ENCODE peak calls at places on chromosomes 6 and 20, in four cellular contexts. I, M, X and P are unnamed samples.

GRCh38 chr6:138815797-138816528 is 20.1 kb downstream of the ECT2L start:
- DNase-seq in M (no peak), X (peak), I (no peak), P (peak)

GRCh38 chr6:157570752-157571151 is 189.8 kb downstream of the ZDHHC14 start:
- DNase-seq in X (no peak), M (no peak), I (no peak), P (no peak)

GRCh38 chr6:167965602-167966539 is 31.6 kb upstream of the KIF25 start:
- DNase-seq in M (no peak), X (no peak), I (no peak), P (no peak)

GRCh38 chr6:167996424-167997199 is 859 bp upstream of the KIF25 start:
- DNase-seq in I (peak), X (no peak), M (peak), P (peak)

GRCh38 chr20:48897298-48898044 is 24.0 kb upstream of the ARFGEF2 start:
- DNase-seq in X (no peak), I (no peak), M (no peak), P (no peak)

GRCh38 chr20:5793916-5794315 is 43.7 kb downstream of the SHLD1 start:
- DNase-seq in M (no peak), X (no peak), I (no peak), P (no peak)

GRCh38 chr20:3405696-3406358 is 1.6 kb downstream of the DNAAF9 start:
- DNase-seq in I (no peak), X (no peak), M (no peak), P (no peak)

GRCh38 chr20:59723108-59723500 is 118.8 kb downstream of the PHACTR3 start:
- DNase-seq in M (no peak), I (no peak), X (no peak), P (no peak)

GRCh38 chr6:76852776-76853175 is 610.5 kb downstream of the HTR1B start:
- DNase-seq in M (no peak), I (no peak), X (no peak), P (no peak)

GRCh38 chr6:33787954-33788693 is 806 bp downstream of the LEMD2 start:
- DNase-seq in X (peak), I (no peak), M (no peak), P (peak)

GRCh38 chr20:50595988-50596693 is 86.0 kb downstream of the PTPN1 start:
- DNase-seq in X (no peak), I (no peak), M (no peak), P (no peak)

GRCh38 chr6:145836767-145837166 is 22.2 kb upstream of the FBXO30 start:
- DNase-seq in X (no peak), M (no peak), I (no peak), P (no peak)

GRCh38 chr20:4828830-4829493 is 107.3 kb downstream of the PRND start:
- DNase-seq in I (peak), X (no peak), M (no peak), P (no peak)

GRCh38 chr6:167501831-167502385 is 177.0 kb downstream of the TTLL2 start:
- DNase-seq in X (peak), M (peak), I (no peak), P (peak)

GRCh38 chr20:22339091-22339881 is 245.1 kb downstream of the FOXA2 start:
- DNase-seq in I (peak), M (peak), X (peak), P (peak)

GRCh38 chr6:1024587-1024986 is 287.3 kb upstream of the FOXQ1 start:
- DNase-seq in I (no peak), X (no peak), M (no peak), P (no peak)

GRCh38 chr6:28944412-28945006 is 20.7 kb upstream of the TRIM27 start:
- DNase-seq in M (peak), X (no peak), I (peak), P (peak)

GRCh38 chr6:46501136-46502089 is 10.2 kb upstream of the RCAN2 start:
- DNase-seq in X (no peak), M (no peak), I (no peak), P (no peak)

GRCh38 chr20:44747166-44748004 is 1.7 kb downstream of the KCNK15 start:
- DNase-seq in I (peak), M (peak), X (peak), P (peak)

GRCh38 chr6:75403563-75403962 is 90.0 kb downstream of the FILIP1 start:
- DNase-seq in M (no peak), I (no peak), X (no peak), P (no peak)

GRCh38 chr6:75397806-75398465 is 95.7 kb downstream of the FILIP1 start:
- DNase-seq in I (no peak), X (no peak), M (no peak), P (no peak)

GRCh38 chr6:75402296-75402695 is 91.3 kb downstream of the FILIP1 start:
- DNase-seq in I (no peak), X (no peak), M (no peak), P (no peak)
- TF ChIP-seq TEAD4 in I (no peak), X (no peak), M (no peak), P (peak)

DNA sequence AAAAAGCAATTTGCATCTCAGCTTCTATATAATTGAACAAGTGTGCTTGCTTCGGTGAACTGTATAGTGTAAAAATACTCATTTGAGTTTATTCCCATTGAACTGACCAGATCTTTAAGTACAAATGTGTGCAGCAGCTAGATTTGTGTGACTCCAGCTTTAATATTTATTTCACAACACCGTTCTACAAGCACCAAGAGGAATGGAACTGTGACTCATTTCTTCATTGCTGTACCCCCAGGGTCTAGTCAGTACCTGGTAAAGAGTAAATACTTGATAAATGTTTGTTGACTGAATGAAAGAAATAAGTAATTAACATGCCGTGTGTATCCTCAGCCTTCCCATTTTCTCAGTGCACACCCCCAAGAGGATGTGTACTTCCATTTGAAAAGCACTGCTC is 464.8 kb downstream of the CBLN4 start:
- DNase-seq in I (no peak), M (no peak), X (no peak), P (no peak)
- TF ChIP-seq TEAD4 in I (no peak), M (no peak), X (no peak), P (no peak)

GRCh38 chr6:49979584-49979983 is 10.2 kb upstream of the DEFB113 start:
- DNase-seq in I (no peak), X (no peak), M (no peak), P (no peak)

GRCh38 chr6:49986551-49986950 is 17.1 kb upstream of the DEFB113 start:
- DNase-seq in M (no peak), X (no peak), I (no peak), P (no peak)

GRCh38 chr6:49978332-49979226 is 9.2 kb upstream of the DEFB113 start:
- DNase-seq in M (no peak), X (no peak), I (no peak), P (no peak)

GRCh38 chr6:49982046-49982445 is 12.6 kb upstream of the DEFB113 start:
- DNase-seq in X (no peak), M (no peak), I (no peak), P (no peak)

DNA sequence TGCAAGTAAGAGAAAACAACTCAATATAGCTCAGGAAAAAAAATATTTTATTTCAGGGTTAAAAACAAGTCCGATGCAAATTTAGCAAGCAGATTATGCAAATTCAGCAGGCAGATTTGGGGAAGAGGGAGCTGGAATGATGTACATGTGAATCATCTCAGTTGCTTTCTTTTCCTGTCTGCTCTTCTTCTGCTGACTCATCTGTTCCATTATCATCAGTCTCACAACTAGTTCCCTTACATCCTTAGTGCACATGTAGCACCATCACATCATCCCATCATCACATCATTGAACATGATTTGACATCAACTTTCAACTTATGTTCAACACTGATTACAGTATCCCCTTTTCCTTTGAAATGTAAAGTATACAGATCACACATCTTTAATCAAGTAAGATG is 11.5 kb upstream of the DEFB113 start:
- DNase-seq in I (no peak), M (no peak), X (no peak), P (no peak)
- TF ChIP-seq TEAD4 in I (no peak), M (no peak), X (no peak), P (no peak)

GRCh38 chr6:127073222-127073621 is 45.2 kb upstream of the RSPO3 start:
- DNase-seq in M (no peak), X (no peak), I (no peak), P (no peak)

GRCh38 chr6:127069659-127070279 is 48.7 kb upstream of the RSPO3 start:
- DNase-seq in I (no peak), M (no peak), X (peak), P (peak)
- TF ChIP-seq TEAD4 in I (no peak), M (no peak), X (no peak), P (no peak)

DNA sequence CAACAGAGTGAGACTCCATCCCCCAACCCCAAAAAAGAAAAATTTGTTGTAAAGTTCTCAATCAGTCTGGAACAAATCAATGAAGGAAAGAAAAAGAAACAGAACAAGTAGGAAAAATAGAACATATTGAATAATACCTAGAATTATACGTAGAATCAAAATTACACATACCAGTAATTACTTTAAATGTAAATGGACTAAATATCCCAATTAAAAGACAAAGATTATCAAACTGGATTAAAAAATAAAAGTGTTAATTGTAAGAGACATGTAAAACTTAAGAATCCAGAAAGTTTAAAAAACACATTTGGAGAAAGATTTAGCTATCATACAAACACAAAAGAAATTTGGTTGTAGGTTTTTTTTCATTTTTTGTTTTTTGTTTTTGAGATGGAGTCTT is 12.3 kb upstream of the CDYL start:
- DNase-seq in I (no peak), X (no peak), M (no peak), P (no peak)
- TF ChIP-seq TEAD4 in I (no peak), X (no peak), M (no peak), P (no peak)

GRCh38 chr20:32050851-32051556 is 1.0 kb upstream of the HCK start:
- DNase-seq in M (peak), X (no peak), I (peak), P (no peak)

GRCh38 chr20:32053648-32054047 is 1.6 kb downstream of the HCK start:
- DNase-seq in X (no peak), M (no peak), I (no peak), P (no peak)

GRCh38 chr20:32051720-32052089 is 337 bp upstream of the HCK start:
- DNase-seq in X (no peak), M (no peak), I (no peak), P (no peak)

GRCh38 chr20:32052090-32052791 is at the start of gene HCK:
- DNase-seq in X (no peak), I (peak), M (no peak), P (peak)

DNA sequence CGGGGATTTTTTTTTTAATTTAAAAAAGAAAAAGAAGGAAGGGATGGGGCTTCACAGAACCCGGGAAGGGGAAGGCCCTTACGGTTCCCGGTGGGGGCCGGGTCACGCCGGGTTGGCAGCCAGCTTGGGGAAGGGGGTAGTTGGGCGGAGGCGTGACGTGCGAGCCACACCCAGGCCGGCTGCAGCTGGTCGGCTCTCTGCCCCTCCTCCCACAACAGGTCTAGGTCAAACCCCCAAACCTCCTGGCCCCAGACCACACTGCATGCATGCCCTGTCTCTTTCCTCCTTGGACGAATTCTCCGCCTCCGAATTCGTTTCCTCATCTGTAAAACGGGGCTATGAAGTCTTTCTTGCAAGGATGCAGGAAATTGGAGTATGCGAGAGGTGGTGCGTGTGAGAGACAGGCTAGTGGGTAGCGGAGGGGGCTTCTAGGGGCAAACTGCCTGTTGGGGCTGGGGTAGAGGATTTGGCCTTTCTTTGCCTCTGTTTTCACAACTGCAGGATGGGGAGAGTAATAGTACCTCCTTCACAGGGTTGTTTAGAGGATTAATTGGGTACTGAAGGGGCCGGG is 835 bp downstream of the HCK start:
- DNase-seq in X (no peak), I (peak), M (peak), P (no peak)
- TF ChIP-seq TEAD4 in X (no peak), I (no peak), M (no peak), P (no peak)

DNA sequence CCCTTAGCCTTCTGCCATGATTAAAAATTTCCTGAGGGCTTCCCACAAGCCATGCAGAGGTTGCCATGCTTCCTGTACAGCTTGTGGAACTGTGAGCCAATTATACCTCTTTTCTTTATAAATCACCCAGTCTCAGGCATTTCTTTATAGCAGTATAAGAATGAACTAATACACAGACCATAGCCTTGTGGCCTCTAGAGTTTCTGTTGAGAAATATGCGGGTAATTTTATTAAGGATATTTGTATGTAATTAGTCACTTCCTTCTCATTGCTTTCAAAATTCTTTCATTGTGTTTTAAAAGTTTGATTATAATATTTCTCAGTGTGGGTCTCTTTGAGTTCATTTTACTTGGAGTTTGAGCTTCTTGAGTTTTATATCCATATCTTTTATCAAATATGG is 484.9 kb downstream of the COL12A1 start:
- DNase-seq in X (no peak), I (no peak), M (no peak), P (no peak)
- TF ChIP-seq TEAD4 in X (no peak), I (no peak), M (no peak), P (no peak)

DNA sequence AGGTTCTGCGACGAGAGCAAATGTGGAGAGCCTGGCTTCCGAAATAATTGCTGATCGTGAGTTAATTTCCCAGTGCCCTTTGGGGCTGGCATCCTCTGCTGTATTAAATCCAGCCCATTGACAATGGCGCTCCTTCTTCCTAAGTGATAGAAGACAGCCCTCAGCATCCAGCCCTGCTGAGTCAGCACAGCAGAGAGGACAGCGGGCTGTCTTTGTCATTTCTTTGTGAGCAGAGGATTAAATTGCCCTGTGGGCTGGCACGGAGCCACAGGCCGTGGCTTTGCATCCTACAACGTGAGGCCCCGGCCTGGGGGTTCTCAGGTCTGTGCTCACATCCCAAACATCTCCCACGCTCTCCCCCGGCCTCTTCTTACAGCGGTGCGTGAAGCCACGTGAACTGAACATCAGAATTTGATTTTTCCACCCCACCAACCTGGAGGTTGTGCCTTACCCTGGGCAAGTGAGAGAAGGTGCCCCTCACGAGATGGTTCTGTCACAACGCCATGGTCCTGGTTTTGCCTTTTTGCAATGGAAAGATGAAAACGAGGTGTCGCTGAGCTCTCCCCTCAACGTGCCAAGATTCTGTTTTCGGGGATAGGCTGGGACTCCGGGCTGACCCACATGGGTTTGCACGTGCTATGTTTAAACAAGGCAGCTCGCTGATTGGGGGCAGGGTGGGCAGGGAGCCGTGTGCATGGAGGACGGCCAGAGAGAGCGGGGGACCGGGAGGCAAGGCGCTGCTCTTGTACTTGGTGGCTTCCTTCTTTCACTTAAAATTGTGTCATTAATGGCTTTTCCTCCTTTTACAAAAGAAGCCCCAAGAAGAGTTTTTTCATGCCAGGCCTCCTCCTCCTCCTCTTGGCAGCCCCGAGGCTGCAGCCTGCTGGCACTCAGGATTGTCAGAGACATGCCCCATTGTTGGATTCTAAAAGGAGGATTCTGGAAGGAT is 19.5 kb downstream of the CDH4 start:
- DNase-seq in M (no peak), I (no peak), X (no peak), P (no peak)
- TF ChIP-seq TEAD4 in M (no peak), I (no peak), X (no peak), P (no peak)